ENCODE peak calls at places on chromosomes 12 and 14, in four cellular contexts. I, K, A and D are unnamed samples.
A peak's percentile ranks its signal among the peaks of the same experiment; 100 is the strongest.

GRCh38 chr12:103495158-103495782 is 498 bp downstream of the C12orf42 start:
- DNase-seq in I (peak; percentile 84), K (no peak), A (no peak), D (no peak)

GRCh38 chr12:114069507-114069906 is 103.4 kb upstream of the RBM19 start:
- DNase-seq in I (no peak), K (no peak), A (no peak), D (no peak)

GRCh38 chr14:101763941-101764709 is 2.6 kb downstream of the PPP2R5C start:
- DNase-seq in I (no peak), K (no peak), A (no peak), D (no peak)

GRCh38 chr12:1650954-1651353 is 21.9 kb downstream of the WNT5B start:
- DNase-seq in I (no peak), K (no peak), A (no peak), D (no peak)

GRCh38 chr12:51721281-51721940 is 127.1 kb downstream of the FIGNL2 start:
- DNase-seq in I (peak; percentile 90), K (no peak), A (no peak), D (peak; percentile 2)

GRCh38 chr12:4223273-4223855 is 50.2 kb upstream of the CCND2 start:
- DNase-seq in I (no peak), K (no peak), A (no peak), D (no peak)

GRCh38 chr12:104122298-104122697 is 15.7 kb downstream of the NFYB start:
- DNase-seq in I (peak; percentile 17), K (no peak), A (no peak), D (no peak)

GRCh38 chr12:644818-645552 is 18.3 kb downstream of the NINJ2 start:
- DNase-seq in I (no peak), K (no peak), A (no peak), D (no peak)

GRCh38 chr12:78096909-78097597 is 266.4 kb downstream of the NAV3 start:
- DNase-seq in I (no peak), K (no peak), A (no peak), D (no peak)

GRCh38 chr12:84397279-84397678 is 515.3 kb downstream of the SLC6A15 start:
- DNase-seq in I (no peak), K (no peak), A (no peak), D (no peak)

GRCh38 chr12:93387780-93388179 is 10.1 kb downstream of the NUDT4 start:
- DNase-seq in I (no peak), K (no peak), A (no peak), D (no peak)

GRCh38 chr14:91261115-91261514 is 16.6 kb upstream of the GPR68 start:
- DNase-seq in I (no peak), K (no peak), A (no peak), D (no peak)

GRCh38 chr14:101083564-101084435 is 180.3 kb upstream of the RTL1 start:
- DNase-seq in I (peak; percentile 81), K (peak; percentile 46), A (peak; percentile 20), D (no peak)

GRCh38 chr12:13234045-13234641 is 37.6 kb downstream of the EMP1 start:
- DNase-seq in I (peak; percentile 88), K (peak; percentile 61), A (peak; percentile 34), D (peak; percentile 35)

GRCh38 chr12:32102234-32102633 is 4.4 kb upstream of the BICD1 start:
- DNase-seq in I (no peak), K (no peak), A (no peak), D (no peak)

GRCh38 chr14:50947446-50947845 is 3.2 kb upstream of the PYGL start:
- DNase-seq in I (no peak), K (no peak), A (peak; percentile 50), D (no peak)

GRCh38 chr12:93946542-93947150 is 201.7 kb upstream of the PLXNC1 start:
- DNase-seq in I (no peak), K (no peak), A (no peak), D (no peak)

GRCh38 chr12:25894759-25895158 is 63.7 kb upstream of the RASSF8 start:
- DNase-seq in I (no peak), K (no peak), A (no peak), D (no peak)

GRCh38 chr14:57982802-57983201 is 116.9 kb upstream of the SLC35F4 start:
- DNase-seq in I (no peak), K (no peak), A (no peak), D (no peak)

GRCh38 chr14:51554953-51555352 is 96.8 kb upstream of the FRMD6 start:
- DNase-seq in I (peak; percentile 23), K (no peak), A (no peak), D (no peak)

GRCh38 chr14:102616799-102617198 is 24.4 kb downstream of the RCOR1 start:
- DNase-seq in I (no peak), K (no peak), A (peak; percentile 62), D (no peak)

GRCh38 chr12:31732926-31733548 is 4.2 kb upstream of the AMN1 start:
- DNase-seq in I (peak; percentile 88), K (peak; percentile 97), A (peak; percentile 70), D (peak; percentile 56)

GRCh38 chr14:99675951-99676350 is 8.1 kb upstream of the CYP46A1 start:
- DNase-seq in I (no peak), K (no peak), A (no peak), D (no peak)

GRCh38 chr12:153080-153746 is 60.7 kb downstream of the SLC6A12 start:
- DNase-seq in I (peak; percentile 90), K (peak; percentile 56), A (peak; percentile 75), D (peak; percentile 76)

GRCh38 chr12:15772405-15773018 is 16.7 kb downstream of the EPS8 start:
- DNase-seq in I (peak; percentile 65), K (no peak), A (peak; percentile 19), D (no peak)

GRCh38 chr12:108691995-108692808 is 39.1 kb downstream of the CORO1C start:
- DNase-seq in I (no peak), K (no peak), A (no peak), D (peak; percentile 76)

GRCh38 chr12:94643585-94643984 is 6.8 kb downstream of the TMCC3 start:
- DNase-seq in I (no peak), K (no peak), A (no peak), D (peak; percentile 62)

GRCh38 chr12:2287589-2287988 is 234.8 kb downstream of the CACNA1C start:
- DNase-seq in I (no peak), K (no peak), A (no peak), D (no peak)

GRCh38 chr12:70794131-70794530 is 126.4 kb downstream of the PTPRR start:
- DNase-seq in I (no peak), K (no peak), A (no peak), D (no peak)

GRCh38 chr14:87131879-87132278 is 861.1 kb downstream of the GALC start:
- DNase-seq in I (peak; percentile 35), K (no peak), A (no peak), D (no peak)

GRCh38 chr14:93946104-93946503 is 19.0 kb downstream of the FAM181A start:
- DNase-seq in I (no peak), K (no peak), A (no peak), D (no peak)

GRCh38 chr12:6074394-6074793 is 50.1 kb downstream of the VWF start:
- DNase-seq in I (no peak), K (no peak), A (no peak), D (no peak)

GRCh38 chr14:99626041-99626648 is 18.8 kb upstream of the HHIPL1 start:
- DNase-seq in I (no peak), K (no peak), A (no peak), D (no peak)

GRCh38 chr12:77777274-77777673 is 53.4 kb upstream of the NAV3 start:
- DNase-seq in I (no peak), K (no peak), A (no peak), D (no peak)

GRCh38 chr12:57529831-57530230 is 7.2 kb downstream of the MBD6 start:
- DNase-seq in I (no peak), K (no peak), A (no peak), D (no peak)

GRCh38 chr12:57528176-57528575 is 5.6 kb downstream of the MBD6 start:
- DNase-seq in I (no peak), K (no peak), A (no peak), D (no peak)

GRCh38 chr12:57530396-57531142 is 7.9 kb downstream of the MBD6 start:
- DNase-seq in I (no peak), K (no peak), A (no peak), D (no peak)

GRCh38 chr12:57527184-57527583 is 4.6 kb downstream of the MBD6 start:
- DNase-seq in I (no peak), K (no peak), A (no peak), D (no peak)

DNA sequence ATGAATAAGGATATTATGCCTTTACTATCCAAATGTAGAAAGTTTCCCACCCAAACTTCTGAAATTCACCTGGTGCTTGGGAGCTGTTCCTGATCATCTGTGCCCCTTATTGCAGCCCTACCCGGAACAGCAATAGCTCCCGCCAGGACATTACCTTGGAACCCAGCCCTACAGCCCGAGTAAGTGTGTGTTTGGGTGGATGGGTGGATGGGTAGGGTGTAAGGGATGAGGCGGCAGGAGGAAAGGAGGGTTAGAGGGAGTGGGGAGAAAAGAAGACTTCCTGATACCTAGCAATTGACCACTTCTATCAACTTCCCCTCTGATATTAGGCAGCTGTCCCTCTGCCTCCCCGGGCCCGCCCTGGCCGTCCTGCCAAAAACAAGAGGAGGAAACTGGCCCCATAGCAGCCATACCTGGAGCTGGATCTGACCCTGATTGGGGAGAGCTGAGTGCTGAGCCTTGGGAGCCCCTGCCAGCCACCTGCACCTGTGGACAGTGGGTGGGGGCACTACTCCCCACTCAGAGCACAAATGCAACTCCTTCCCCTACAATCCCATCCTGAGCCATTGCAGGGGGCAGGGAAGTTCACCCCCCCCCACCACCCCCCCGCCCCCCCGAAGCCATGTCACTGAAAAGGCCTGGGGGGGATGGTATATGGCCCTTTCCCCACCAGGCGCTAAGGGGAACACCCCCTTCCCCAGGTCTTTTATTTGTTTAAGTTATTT is 6.4 kb downstream of the MBD6 start:
- DNase-seq in I (no peak), K (no peak), A (no peak), D (no peak)
- TF ChIP-seq POLR2AphosphoS5 in I (no peak), K (no peak), A (no peak), D (no peak)

GRCh38 chr12:130463259-130463658 is 125.6 kb downstream of the PIWIL1 start:
- DNase-seq in I (no peak), K (no peak), A (no peak), D (no peak)

GRCh38 chr12:130462558-130462924 is 124.9 kb downstream of the PIWIL1 start:
- DNase-seq in I (no peak), K (no peak), A (no peak), D (no peak)

GRCh38 chr12:130463818-130464663 is 126.4 kb downstream of the PIWIL1 start:
- DNase-seq in I (no peak), K (no peak), A (no peak), D (no peak)

GRCh38 chr12:130460611-130461478 is 123.2 kb downstream of the PIWIL1 start:
- DNase-seq in I (no peak), K (no peak), A (no peak), D (no peak)

GRCh38 chr12:130461868-130462557 is 124.3 kb downstream of the PIWIL1 start:
- DNase-seq in I (no peak), K (no peak), A (no peak), D (no peak)
- TF ChIP-seq REST in I (peak; percentile 67), K (peak; percentile 10), A (peak; percentile 35), D (peak; percentile 88)

GRCh38 chr12:14260011-14260993 is 105.2 kb upstream of the ATF7IP start:
- DNase-seq in I (peak; percentile 98), K (peak; percentile 47), A (peak; percentile 56), D (peak; percentile 54)
- TF ChIP-seq POLR2AphosphoS5 in I (peak; percentile 63), K (peak; percentile 48), A (no peak), D (no peak)

DNA sequence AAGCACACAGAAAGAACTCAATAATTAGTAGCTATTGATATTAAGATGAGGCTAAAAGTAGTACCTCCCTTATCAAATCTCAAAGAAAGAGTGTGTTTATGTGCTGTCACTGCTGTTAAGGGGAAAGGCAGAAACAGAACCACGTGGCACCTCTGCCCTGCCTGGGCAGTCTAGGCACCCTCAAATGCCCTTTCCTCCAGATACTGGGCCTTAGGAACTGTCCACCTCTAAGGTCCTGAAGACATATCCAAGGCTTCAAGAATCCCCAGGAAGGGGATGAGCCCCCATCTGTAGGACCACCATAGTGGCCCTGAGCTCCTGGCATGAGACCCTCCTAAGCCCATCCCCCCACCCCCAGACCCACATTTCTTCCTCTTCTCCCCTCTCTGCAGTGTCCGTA is 29.1 kb downstream of the NGB start:
- DNase-seq in I (no peak), K (no peak), A (no peak), D (no peak)
- TF ChIP-seq REST in I (peak; percentile 60), K (peak; percentile 56), A (peak; percentile 12), D (peak; percentile 88)